ENCODE peak calls at places on chromosome 15, in four cellular contexts. One of them, this sample, is unnamed.

GRCh38 chr15:92657486-92657885 is 1.9 kb upstream of the FAM174B start:
- DNase-seq in iris pigment epithelial cell: no peak
- DNase-seq in T follicular helper cell: no peak
- DNase-seq in fibroblast of the aortic adventitia: no peak
- DNase-seq in this sample: no peak

GRCh38 chr15:50055333-50056278 is 63.4 kb downstream of the ATP8B4 start:
- DNase-seq in iris pigment epithelial cell: peak; percentile 97
- DNase-seq in T follicular helper cell: no peak
- DNase-seq in fibroblast of the aortic adventitia: peak; percentile 97
- DNase-seq in this sample: no peak

GRCh38 chr15:49688135-49688790 is 67.4 kb downstream of the DTWD1 start:
- DNase-seq in T follicular helper cell: no peak
- DNase-seq in iris pigment epithelial cell: no peak
- DNase-seq in fibroblast of the aortic adventitia: peak; percentile 41
- DNase-seq in this sample: no peak

GRCh38 chr15:64813075-64813474 is 12.4 kb downstream of the PIF1 start:
- DNase-seq in iris pigment epithelial cell: peak; percentile 54
- DNase-seq in fibroblast of the aortic adventitia: peak; percentile 44
- DNase-seq in T follicular helper cell: no peak
- DNase-seq in this sample: no peak

GRCh38 chr15:76973362-76973743 is 21.6 kb upstream of the PSTPIP1 start:
- DNase-seq in iris pigment epithelial cell: peak; percentile 44
- DNase-seq in fibroblast of the aortic adventitia: peak; percentile 60
- DNase-seq in T follicular helper cell: peak; percentile 54
- DNase-seq in this sample: peak; percentile 30

GRCh38 chr15:75178171-75178937 is 23.3 kb upstream of the C15orf39 start:
- DNase-seq in fibroblast of the aortic adventitia: no peak
- DNase-seq in T follicular helper cell: no peak
- DNase-seq in iris pigment epithelial cell: no peak
- DNase-seq in this sample: no peak

GRCh38 chr15:23857028-23857641 is 170.0 kb upstream of the NDN start:
- DNase-seq in iris pigment epithelial cell: peak; percentile 54
- DNase-seq in fibroblast of the aortic adventitia: no peak
- DNase-seq in T follicular helper cell: no peak
- DNase-seq in this sample: no peak

GRCh38 chr15:81265256-81265943 is 58.5 kb downstream of the STARD5 start:
- DNase-seq in T follicular helper cell: no peak
- DNase-seq in iris pigment epithelial cell: no peak
- DNase-seq in fibroblast of the aortic adventitia: no peak
- DNase-seq in this sample: no peak

GRCh38 chr15:65233651-65234050 is 22.4 kb upstream of the CILP start:
- DNase-seq in iris pigment epithelial cell: no peak
- DNase-seq in T follicular helper cell: no peak
- DNase-seq in fibroblast of the aortic adventitia: peak; percentile 42
- DNase-seq in this sample: no peak

GRCh38 chr15:100879461-100880138 is at the start of gene ALDH1A3:
- DNase-seq in iris pigment epithelial cell: peak; percentile 43
- DNase-seq in T follicular helper cell: no peak
- DNase-seq in fibroblast of the aortic adventitia: peak; percentile 57
- DNase-seq in this sample: no peak

GRCh38 chr15:46879067-46879770 is 838.1 kb upstream of the SEMA6D start:
- DNase-seq in fibroblast of the aortic adventitia: no peak
- DNase-seq in iris pigment epithelial cell: no peak
- DNase-seq in T follicular helper cell: no peak
- DNase-seq in this sample: no peak

GRCh38 chr15:89340586-89340985 is 6.0 kb upstream of the POLG start:
- DNase-seq in fibroblast of the aortic adventitia: no peak
- DNase-seq in T follicular helper cell: no peak
- DNase-seq in iris pigment epithelial cell: no peak
- DNase-seq in this sample: no peak

GRCh38 chr15:93035953-93036810 is 52.8 kb downstream of the RGMA start:
- DNase-seq in iris pigment epithelial cell: peak; percentile 43
- DNase-seq in T follicular helper cell: peak; percentile 21
- DNase-seq in fibroblast of the aortic adventitia: peak; percentile 25
- DNase-seq in this sample: peak; percentile 14